ENCODE peak calls at places on chromosomes 4 and X, in six cellular contexts. B, K, F, V, T and S are unnamed samples.

GRCh38 chr4:158775091-158775651 is 6.3 kb downstream of the FNIP2 start:
- DNase-seq in B (no peak), K (no peak), F (no peak), V (no peak), T (peak), S (no peak)

GRCh38 chr4:82431026-82431745 is 796 bp downstream of the ENOPH1 start:
- DNase-seq in B (no peak), K (peak), F (no peak), V (peak), T (no peak), S (no peak)

GRCh38 chrX:9566150-9566621 is 101.3 kb downstream of the TBL1X start:
- DNase-seq in B (peak), K (peak), F (peak), V (no peak), T (peak), S (no peak)

GRCh38 chrX:72003811-72004750 is 93.4 kb downstream of the NHSL2 start:
- DNase-seq in B (peak), K (no peak), F (peak), V (no peak), T (peak), S (peak)

GRCh38 chrX:2696698-2697215 is 5.7 kb downstream of the CD99 start:
- DNase-seq in B (no peak), K (no peak), F (no peak), V (peak), T (peak), S (no peak)

GRCh38 chr4:181701219-181701618 is 542.0 kb upstream of the TENM3 start:
- DNase-seq in B (no peak), K (no peak), F (no peak), V (no peak), T (no peak), S (no peak)

GRCh38 chr4:53861856-53862610 is 202.4 kb downstream of the CHIC2 start:
- DNase-seq in B (peak), K (no peak), F (no peak), V (no peak), T (no peak), S (no peak)

GRCh38 chr4:113961322-113961698 is 18.1 kb downstream of the ARSJ start:
- DNase-seq in B (no peak), K (no peak), F (no peak), V (no peak), T (no peak), S (no peak)

GRCh38 chr4:7678318-7678852 is 243.7 kb upstream of the PSAPL1 start:
- DNase-seq in B (no peak), K (no peak), F (no peak), V (no peak), T (no peak), S (no peak)

GRCh38 chr4:26183017-26183416 is 137.8 kb upstream of the RBPJ start:
- DNase-seq in B (no peak), K (no peak), F (no peak), V (no peak), T (no peak), S (no peak)

GRCh38 chrX:136021903-136022302 is 36.7 kb downstream of the SLC9A6 start:
- DNase-seq in B (no peak), K (no peak), F (no peak), V (no peak), T (peak), S (no peak)

GRCh38 chr4:67674098-67674497 is 26.9 kb downstream of the UBA6 start:
- DNase-seq in B (no peak), K (no peak), F (no peak), V (no peak), T (no peak), S (no peak)

GRCh38 chrX:29299689-29300088 is 712.4 kb downstream of the IL1RAPL1 start:
- DNase-seq in B (no peak), K (no peak), F (peak), V (no peak), T (no peak), S (no peak)

GRCh38 chr4:78057135-78057599 is at the start of gene FRAS1:
- DNase-seq in B (peak), K (peak), F (no peak), V (no peak), T (peak), S (no peak)

GRCh38 chr4:173177232-173177631 is 8.6 kb downstream of the GALNT7 start:
- DNase-seq in B (no peak), K (no peak), F (no peak), V (no peak), T (no peak), S (no peak)

GRCh38 chrX:107766470-107767140 is 9.0 kb downstream of the TSC22D3 start:
- DNase-seq in B (peak), K (peak), F (no peak), V (no peak), T (no peak), S (peak)

GRCh38 chr4:142818009-142818408 is 28.1 kb downstream of the INPP4B start:
- DNase-seq in B (no peak), K (no peak), F (peak), V (no peak), T (no peak), S (no peak)
- H3K4me3 ChIP-seq in B (no peak), K (no peak), F (peak), V (no peak), T (no peak), S (peak)

GRCh38 chr4:2942037-2942531 is 21.1 kb downstream of the NOP14 start:
- DNase-seq in B (no peak), K (peak), F (no peak), V (no peak), T (no peak), S (no peak)
- TF ChIP-seq POLR2AphosphoS5 in B (no peak), K (no peak), F (peak), V (no peak), T (no peak), S (no peak)

GRCh38 chr4:5707366-5708133 is 809 bp downstream of the EVC2 start:
- DNase-seq in B (no peak), K (no peak), F (no peak), V (no peak), T (peak), S (no peak)

GRCh38 chr4:5710065-5710961 is 688 bp upstream of the EVC start:
- DNase-seq in B (no peak), K (no peak), F (no peak), V (no peak), T (peak), S (no peak)

GRCh38 chr4:5706486-5707290 is 1.7 kb downstream of the EVC2 start:
- DNase-seq in B (no peak), K (no peak), F (no peak), V (no peak), T (no peak), S (no peak)

GRCh38 chr4:5708829-5709680 is 696 bp upstream of the EVC2 start:
- DNase-seq in B (peak), K (no peak), F (no peak), V (no peak), T (no peak), S (no peak)

GRCh38 chr4:5708171-5708828 is at the start of gene EVC2:
- DNase-seq in B (peak), K (peak), F (no peak), V (no peak), T (peak), S (no peak)
- H3K4me3 ChIP-seq in B (peak), K (peak), F (no peak), V (no peak), T (peak), S (peak)

DNA sequence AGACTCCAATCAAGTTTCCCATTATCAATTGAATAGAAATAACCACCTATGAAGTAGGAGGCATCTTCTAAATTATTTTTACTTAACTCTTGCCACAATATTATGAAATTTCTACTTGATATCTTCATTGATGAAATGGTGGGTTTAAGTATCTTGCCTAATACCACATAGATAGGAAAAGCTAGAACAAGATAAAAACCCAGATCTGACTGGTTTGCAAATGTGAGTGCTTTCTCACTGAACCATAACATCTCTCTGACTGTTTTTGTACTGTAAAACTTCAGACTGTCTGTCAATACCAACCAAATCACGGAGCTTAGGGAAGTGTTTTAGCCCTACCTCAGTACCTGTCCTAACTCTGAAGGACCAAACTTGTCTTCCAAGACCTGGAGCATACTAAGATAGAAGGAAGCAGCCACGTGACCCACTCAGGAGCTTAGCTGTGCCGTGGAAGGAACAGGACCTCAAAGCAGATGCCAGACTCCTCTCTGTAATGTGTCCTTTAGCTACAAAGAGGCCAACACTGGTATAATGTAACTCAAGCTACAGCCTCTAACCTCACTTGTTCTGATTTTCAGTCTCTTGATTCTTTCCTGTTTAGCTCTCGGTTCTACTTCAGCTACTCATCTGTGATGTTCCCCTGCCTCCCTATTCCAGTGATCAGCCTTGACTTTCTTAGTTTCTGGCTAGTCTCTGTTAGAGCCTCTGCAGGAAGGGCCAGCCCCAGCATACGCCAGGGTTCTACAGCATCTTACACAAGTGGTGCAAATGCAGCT is 84.4 kb downstream of the LRP2BP start:
- DNase-seq in B (no peak), K (no peak), F (no peak), V (no peak), T (no peak), S (no peak)
- TF ChIP-seq POLR2AphosphoS5 in B (no peak), K (no peak), F (no peak), V (no peak), T (no peak), S (no peak)

GRCh38 chr4:118683513-118683912 is 1.7 kb upstream of the METTL14 start:
- DNase-seq in B (no peak), K (no peak), F (no peak), V (peak), T (no peak), S (no peak)
- H3K4me3 ChIP-seq in B (no peak), K (no peak), F (peak), V (no peak), T (no peak), S (no peak)